ENCODE peak calls at places on chromosome 15, in seven cellular contexts. G is aorta; Q is NCI-H1092 treated with DMSO at 0.1 percent for 48 hours; V is BJ; Y is renal cortical epithelial cell; E is central memory CD4-positive, alpha-beta T cell; X is glutamatergic neuron. C is an unnamed sample.
A peak's percentile ranks its signal among the peaks of the same experiment; 100 is the strongest.

GRCh38 chr15:23877502-23878412 is 190.7 kb upstream of the NDN start:
- DNase-seq in G (no peak), Q (peak; percentile 20), V (no peak), Y (no peak), E (no peak), X (peak; percentile 85), C (peak; percentile 62)

GRCh38 chr15:73900129-73900712 is 26.0 kb upstream of the LOXL1 start:
- DNase-seq in G (no peak), Q (no peak), V (no peak), Y (no peak), E (no peak), X (no peak), C (no peak)

GRCh38 chr15:88341653-88342052 is 85.1 kb upstream of the NTRK3 start:
- DNase-seq in G (no peak), Q (no peak), V (no peak), Y (no peak), E (no peak), X (no peak), C (no peak)

GRCh38 chr15:83206971-83207621 is 527 bp downstream of the HDGFL3 start:
- DNase-seq in G (peak; percentile 87), Q (peak; percentile 22), V (no peak), Y (no peak), E (no peak), X (peak; percentile 79), C (no peak)

GRCh38 chr15:38487383-38487782 is 33.5 kb downstream of the FAM98B start:
- DNase-seq in G (no peak), Q (no peak), V (no peak), Y (no peak), E (no peak), X (no peak), C (no peak)

GRCh38 chr15:73691398-73691797 is 7.2 kb downstream of the CD276 start:
- DNase-seq in G (peak; percentile 86), Q (no peak), V (no peak), Y (peak; percentile 41), E (no peak), X (peak; percentile 63), C (no peak)

GRCh38 chr15:98960555-98961050 is 47.0 kb downstream of the PGPEP1L start:
- DNase-seq in G (peak; percentile 69), Q (no peak), V (no peak), Y (no peak), E (no peak), X (no peak), C (no peak)

GRCh38 chr15:38111070-38111469 is 141.6 kb upstream of the SPRED1 start:
- DNase-seq in G (no peak), Q (no peak), V (no peak), Y (no peak), E (no peak), X (no peak), C (no peak)

GRCh38 chr15:41017051-41017735 is 63.9 kb downstream of the CHAC1 start:
- DNase-seq in G (no peak), Q (no peak), V (no peak), Y (no peak), E (no peak), X (no peak), C (no peak)

GRCh38 chr15:100209204-100209603 is 132.6 kb downstream of the ADAMTS17 start:
- DNase-seq in G (no peak), Q (no peak), V (no peak), Y (no peak), E (no peak), X (no peak), C (no peak)

GRCh38 chr15:38589502-38589901 is 24.9 kb upstream of the RASGRP1 start:
- DNase-seq in G (no peak), Q (no peak), V (peak; percentile 36), Y (peak; percentile 91), E (no peak), X (no peak), C (no peak)

C was measured in Jurkat, Clone E6-1.